ENCODE peak calls at places on chromosomes 12 and 14, in nine cellular contexts. One of them, this sample, is unnamed.

GRCh38 chr12:114916531-114916930 is 232.6 kb upstream of the TBX3 start:
- DNase-seq in astrocyte of the spinal cord: peak; percentile 68
- DNase-seq in tibial artery: no peak
- DNase-seq in AG09309: peak; percentile 46
- DNase-seq in heart right ventricle: no peak
- DNase-seq in uterus: no peak
- DNase-seq in NCI-H1436: no peak
- DNase-seq in hepatocyte: peak; percentile 30
- DNase-seq in NCI-H345: no peak
- DNase-seq in this sample: peak; percentile 97

GRCh38 chr12:132600048-132601032 is 10.0 kb downstream of the LRCOL1 start:
- DNase-seq in astrocyte of the spinal cord: peak; percentile 65
- DNase-seq in tibial artery: peak; percentile 58
- DNase-seq in AG09309: no peak
- DNase-seq in heart right ventricle: peak; percentile 62
- DNase-seq in uterus: peak; percentile 57
- DNase-seq in NCI-H1436: peak; percentile 45
- DNase-seq in hepatocyte: peak; percentile 85
- DNase-seq in NCI-H345: peak; percentile 96
- DNase-seq in this sample: peak; percentile 67

GRCh38 chr12:2409656-2410265 is 357.0 kb downstream of the CACNA1C start:
- DNase-seq in astrocyte of the spinal cord: no peak
- DNase-seq in tibial artery: no peak
- DNase-seq in AG09309: no peak
- DNase-seq in heart right ventricle: no peak
- DNase-seq in uterus: no peak
- DNase-seq in NCI-H1436: no peak
- DNase-seq in hepatocyte: no peak
- DNase-seq in NCI-H345: no peak
- DNase-seq in this sample: no peak

GRCh38 chr14:64416348-64416932 is 28.3 kb downstream of the MTHFD1 start:
- DNase-seq in astrocyte of the spinal cord: no peak
- DNase-seq in tibial artery: no peak
- DNase-seq in AG09309: no peak
- DNase-seq in heart right ventricle: no peak
- DNase-seq in uterus: no peak
- DNase-seq in NCI-H1436: no peak
- DNase-seq in hepatocyte: no peak
- DNase-seq in NCI-H345: no peak
- DNase-seq in this sample: no peak

GRCh38 chr14:34036319-34036761 is 85.5 kb upstream of the EGLN3 start:
- DNase-seq in astrocyte of the spinal cord: no peak
- DNase-seq in tibial artery: no peak
- DNase-seq in AG09309: no peak
- DNase-seq in heart right ventricle: no peak
- DNase-seq in uterus: no peak
- DNase-seq in NCI-H1436: no peak
- DNase-seq in hepatocyte: no peak
- DNase-seq in NCI-H345: no peak
- DNase-seq in this sample: no peak

GRCh38 chr14:25833341-25834121 is 764.3 kb downstream of the NOVA1 start:
- DNase-seq in astrocyte of the spinal cord: peak; percentile 29
- DNase-seq in tibial artery: no peak
- DNase-seq in AG09309: no peak
- DNase-seq in heart right ventricle: no peak
- DNase-seq in uterus: peak; percentile 19
- DNase-seq in NCI-H1436: peak; percentile 34
- DNase-seq in hepatocyte: peak; percentile 72
- DNase-seq in NCI-H345: peak; percentile 60
- DNase-seq in this sample: no peak

GRCh38 chr12:9132008-9132535 is 16.4 kb upstream of the A2M start:
- DNase-seq in astrocyte of the spinal cord: no peak
- DNase-seq in tibial artery: no peak
- DNase-seq in AG09309: no peak
- DNase-seq in heart right ventricle: no peak
- DNase-seq in uterus: no peak
- DNase-seq in NCI-H1436: no peak
- DNase-seq in hepatocyte: peak; percentile 52
- DNase-seq in NCI-H345: no peak
- DNase-seq in this sample: peak; percentile 49

GRCh38 chr14:104870368-104871144 is 5.5 kb downstream of the CEP170B start:
- DNase-seq in astrocyte of the spinal cord: no peak
- DNase-seq in tibial artery: no peak
- DNase-seq in AG09309: no peak
- DNase-seq in heart right ventricle: no peak
- DNase-seq in uterus: no peak
- DNase-seq in NCI-H1436: no peak
- DNase-seq in hepatocyte: no peak
- DNase-seq in NCI-H345: no peak
- DNase-seq in this sample: no peak

GRCh38 chr14:75293920-75294648 is 15.5 kb downstream of the FOS start:
- DNase-seq in astrocyte of the spinal cord: peak; percentile 96
- DNase-seq in tibial artery: peak; percentile 94
- DNase-seq in AG09309: peak; percentile 76
- DNase-seq in heart right ventricle: peak; percentile 97
- DNase-seq in uterus: peak; percentile 95
- DNase-seq in NCI-H1436: peak; percentile 87
- DNase-seq in hepatocyte: peak; percentile 98
- DNase-seq in NCI-H345: peak; percentile 94
- DNase-seq in this sample: peak; percentile 95

GRCh38 chr14:64196668-64197411 is 97.3 kb downstream of the ESR2 start:
- DNase-seq in astrocyte of the spinal cord: peak; percentile 52
- DNase-seq in tibial artery: no peak
- DNase-seq in AG09309: peak; percentile 14
- DNase-seq in heart right ventricle: peak; percentile 64
- DNase-seq in uterus: no peak
- DNase-seq in NCI-H1436: peak; percentile 47
- DNase-seq in hepatocyte: peak; percentile 67
- DNase-seq in NCI-H345: peak; percentile 29
- DNase-seq in this sample: no peak

GRCh38 chr14:72291908-72292688 is 359.9 kb downstream of the RGS6 start:
- DNase-seq in astrocyte of the spinal cord: peak; percentile 49
- DNase-seq in tibial artery: no peak
- DNase-seq in AG09309: peak; percentile 41
- DNase-seq in heart right ventricle: peak; percentile 29
- DNase-seq in uterus: no peak
- DNase-seq in NCI-H1436: no peak
- DNase-seq in hepatocyte: peak; percentile 65
- DNase-seq in NCI-H345: peak; percentile 41
- DNase-seq in this sample: peak; percentile 41

GRCh38 chr12:2054091-2055018 is 1.6 kb downstream of the CACNA1C start:
- DNase-seq in astrocyte of the spinal cord: no peak
- DNase-seq in tibial artery: no peak
- DNase-seq in AG09309: no peak
- DNase-seq in heart right ventricle: no peak
- DNase-seq in uterus: no peak
- DNase-seq in NCI-H1436: no peak
- DNase-seq in hepatocyte: peak; percentile 33
- DNase-seq in NCI-H345: peak; percentile 27
- DNase-seq in this sample: no peak

GRCh38 chr12:124532331-124532750 is 35.1 kb downstream of the NCOR2 start:
- DNase-seq in astrocyte of the spinal cord: no peak
- DNase-seq in tibial artery: no peak
- DNase-seq in AG09309: no peak
- DNase-seq in heart right ventricle: no peak
- DNase-seq in uterus: no peak
- DNase-seq in NCI-H1436: no peak
- DNase-seq in hepatocyte: no peak
- DNase-seq in NCI-H345: no peak
- DNase-seq in this sample: no peak

GRCh38 chr14:71498151-71498734 is 434.0 kb upstream of the RGS6 start:
- DNase-seq in astrocyte of the spinal cord: peak; percentile 55
- DNase-seq in tibial artery: no peak
- DNase-seq in AG09309: peak; percentile 47
- DNase-seq in heart right ventricle: no peak
- DNase-seq in uterus: no peak
- DNase-seq in NCI-H1436: no peak
- DNase-seq in hepatocyte: no peak
- DNase-seq in NCI-H345: no peak
- DNase-seq in this sample: no peak

GRCh38 chr12:6914246-6914947 is at the start of gene ENO2:
- DNase-seq in astrocyte of the spinal cord: peak; percentile 62
- DNase-seq in tibial artery: peak; percentile 81
- DNase-seq in AG09309: no peak
- DNase-seq in heart right ventricle: peak; percentile 73
- DNase-seq in uterus: peak; percentile 83
- DNase-seq in NCI-H1436: peak; percentile 70
- DNase-seq in hepatocyte: peak; percentile 86
- DNase-seq in NCI-H345: peak; percentile 73
- DNase-seq in this sample: peak; percentile 72

GRCh38 chr12:106508966-106509365 is 73.8 kb upstream of the RFX4 start:
- DNase-seq in astrocyte of the spinal cord: no peak
- DNase-seq in tibial artery: no peak
- DNase-seq in AG09309: no peak
- DNase-seq in heart right ventricle: no peak
- DNase-seq in uterus: no peak
- DNase-seq in NCI-H1436: no peak
- DNase-seq in hepatocyte: no peak
- DNase-seq in NCI-H345: no peak
- DNase-seq in this sample: no peak

GRCh38 chr12:131365821-131366260 is 345.0 kb upstream of the SFSWAP start:
- DNase-seq in astrocyte of the spinal cord: no peak
- DNase-seq in tibial artery: no peak
- DNase-seq in AG09309: no peak
- DNase-seq in heart right ventricle: no peak
- DNase-seq in uterus: peak; percentile 87
- DNase-seq in NCI-H1436: no peak
- DNase-seq in hepatocyte: no peak
- DNase-seq in NCI-H345: no peak
- DNase-seq in this sample: no peak

GRCh38 chr14:104639889-104640548 is 35.4 kb upstream of the TMEM179 start:
- DNase-seq in astrocyte of the spinal cord: peak; percentile 32
- DNase-seq in tibial artery: peak; percentile 44
- DNase-seq in AG09309: no peak
- DNase-seq in heart right ventricle: peak; percentile 48
- DNase-seq in uterus: no peak
- DNase-seq in NCI-H1436: peak; percentile 50
- DNase-seq in hepatocyte: peak; percentile 87
- DNase-seq in NCI-H345: peak; percentile 72
- DNase-seq in this sample: peak; percentile 25

GRCh38 chr12:42846782-42847181 is 257.2 kb upstream of the PRICKLE1 start:
- DNase-seq in astrocyte of the spinal cord: peak; percentile 21
- DNase-seq in tibial artery: no peak
- DNase-seq in AG09309: peak; percentile 18
- DNase-seq in heart right ventricle: no peak
- DNase-seq in uterus: no peak
- DNase-seq in NCI-H1436: no peak
- DNase-seq in hepatocyte: peak; percentile 48
- DNase-seq in NCI-H345: no peak
- DNase-seq in this sample: no peak

GRCh38 chr14:101628471-101628966 is 67.2 kb downstream of the DIO3 start:
- DNase-seq in astrocyte of the spinal cord: peak; percentile 65
- DNase-seq in tibial artery: peak; percentile 64
- DNase-seq in AG09309: no peak
- DNase-seq in heart right ventricle: peak; percentile 70
- DNase-seq in uterus: peak; percentile 66
- DNase-seq in NCI-H1436: peak; percentile 77
- DNase-seq in hepatocyte: peak; percentile 87
- DNase-seq in NCI-H345: peak; percentile 75
- DNase-seq in this sample: peak; percentile 51

GRCh38 chr12:11273449-11273848 is 3.9 kb upstream of the PRB3 start:
- DNase-seq in astrocyte of the spinal cord: no peak
- DNase-seq in tibial artery: no peak
- DNase-seq in AG09309: no peak
- DNase-seq in heart right ventricle: no peak
- DNase-seq in uterus: no peak
- DNase-seq in NCI-H1436: no peak
- DNase-seq in hepatocyte: no peak
- DNase-seq in NCI-H345: no peak
- DNase-seq in this sample: no peak

GRCh38 chr12:7934560-7935463 is 1.2 kb downstream of the SLC2A3 start:
- DNase-seq in astrocyte of the spinal cord: no peak
- DNase-seq in tibial artery: no peak
- DNase-seq in AG09309: no peak
- DNase-seq in heart right ventricle: no peak
- DNase-seq in uterus: no peak
- DNase-seq in NCI-H1436: no peak
- DNase-seq in hepatocyte: no peak
- DNase-seq in NCI-H345: no peak
- DNase-seq in this sample: no peak

GRCh38 chr12:49058366-49059062 is 2.1 kb downstream of the KMT2D start:
- DNase-seq in astrocyte of the spinal cord: no peak
- DNase-seq in tibial artery: no peak
- DNase-seq in AG09309: no peak
- DNase-seq in heart right ventricle: no peak
- DNase-seq in uterus: no peak
- DNase-seq in NCI-H1436: no peak
- DNase-seq in hepatocyte: no peak
- DNase-seq in NCI-H345: no peak
- DNase-seq in this sample: no peak

GRCh38 chr12:3281588-3282150 is 204.5 kb downstream of the TSPAN9 start:
- DNase-seq in astrocyte of the spinal cord: no peak
- DNase-seq in tibial artery: no peak
- DNase-seq in AG09309: no peak
- DNase-seq in heart right ventricle: no peak
- DNase-seq in uterus: no peak
- DNase-seq in NCI-H1436: no peak
- DNase-seq in hepatocyte: peak; percentile 46
- DNase-seq in NCI-H345: no peak
- DNase-seq in this sample: no peak

GRCh38 chr14:59267046-59267445 is 78.6 kb downstream of the DAAM1 start:
- DNase-seq in astrocyte of the spinal cord: no peak
- DNase-seq in tibial artery: no peak
- DNase-seq in AG09309: no peak
- DNase-seq in heart right ventricle: no peak
- DNase-seq in uterus: no peak
- DNase-seq in NCI-H1436: no peak
- DNase-seq in hepatocyte: no peak
- DNase-seq in NCI-H345: no peak
- DNase-seq in this sample: no peak

GRCh38 chr12:32252199-32253073 is 145.8 kb downstream of the BICD1 start:
- DNase-seq in astrocyte of the spinal cord: no peak
- DNase-seq in tibial artery: no peak
- DNase-seq in AG09309: no peak
- DNase-seq in heart right ventricle: no peak
- DNase-seq in uterus: no peak
- DNase-seq in NCI-H1436: no peak
- DNase-seq in hepatocyte: no peak
- DNase-seq in NCI-H345: no peak
- DNase-seq in this sample: no peak

GRCh38 chr12:111245701-111246476 is 123.0 kb downstream of the PHETA1 start:
- DNase-seq in astrocyte of the spinal cord: no peak
- DNase-seq in tibial artery: no peak
- DNase-seq in AG09309: no peak
- DNase-seq in heart right ventricle: no peak
- DNase-seq in uterus: no peak
- DNase-seq in NCI-H1436: no peak
- DNase-seq in hepatocyte: no peak
- DNase-seq in NCI-H345: no peak
- DNase-seq in this sample: no peak

GRCh38 chr14:55131782-55132181 is 2.7 kb downstream of the LGALS3 start:
- DNase-seq in astrocyte of the spinal cord: no peak
- DNase-seq in tibial artery: no peak
- DNase-seq in AG09309: no peak
- DNase-seq in heart right ventricle: no peak
- DNase-seq in uterus: no peak
- DNase-seq in NCI-H1436: no peak
- DNase-seq in hepatocyte: no peak
- DNase-seq in NCI-H345: no peak
- DNase-seq in this sample: peak; percentile 73

GRCh38 chr12:85872497-85873091 is 1.5 kb upstream of the NTS start:
- DNase-seq in astrocyte of the spinal cord: peak; percentile 71
- DNase-seq in tibial artery: no peak
- DNase-seq in AG09309: peak; percentile 32
- DNase-seq in heart right ventricle: no peak
- DNase-seq in uterus: no peak
- DNase-seq in NCI-H1436: peak; percentile 72
- DNase-seq in hepatocyte: peak; percentile 74
- DNase-seq in NCI-H345: peak; percentile 73
- DNase-seq in this sample: peak; percentile 38

GRCh38 chr12:70197362-70197744 is 45.9 kb upstream of the CNOT2 start:
- DNase-seq in astrocyte of the spinal cord: no peak
- DNase-seq in tibial artery: no peak
- DNase-seq in AG09309: no peak
- DNase-seq in heart right ventricle: no peak
- DNase-seq in uterus: no peak
- DNase-seq in NCI-H1436: no peak
- DNase-seq in hepatocyte: no peak
- DNase-seq in NCI-H345: no peak
- DNase-seq in this sample: no peak

GRCh38 chr14:37819155-37820015 is 224.0 kb downstream of the TTC6 start:
- DNase-seq in astrocyte of the spinal cord: peak; percentile 71
- DNase-seq in tibial artery: no peak
- DNase-seq in AG09309: peak; percentile 27
- DNase-seq in heart right ventricle: no peak
- DNase-seq in uterus: no peak
- DNase-seq in NCI-H1436: no peak
- DNase-seq in hepatocyte: no peak
- DNase-seq in NCI-H345: no peak
- DNase-seq in this sample: peak; percentile 0

This sample was measured in RPMI7951.